ENCODE peak calls at places on chromosomes 5 and 9, in eight cellular contexts. One of them, this sample, is unnamed.

GRCh38 chr5:110356687-110357086 is 369.8 kb downstream of the TMEM232 start:
- DNase-seq in A549: no peak
- DNase-seq in CD4-positive, alpha-beta T cell: no peak
- DNase-seq in AG09309: no peak
- DNase-seq in RWPE1: no peak
- DNase-seq in choroid plexus epithelial cell: peak
- DNase-seq in psoas muscle: no peak
- DNase-seq in GM12878: no peak
- DNase-seq in this sample: peak

GRCh38 chr9:101486693-101487442 is 46.8 kb upstream of the RNF20 start:
- DNase-seq in A549: peak
- DNase-seq in AG09309: no peak
- DNase-seq in GM12878: no peak
- DNase-seq in RWPE1: peak
- DNase-seq in choroid plexus epithelial cell: peak
- DNase-seq in psoas muscle: peak
- DNase-seq in CD4-positive, alpha-beta T cell: no peak
- DNase-seq in this sample: no peak

GRCh38 chr5:134112726-134113571 is 1.5 kb upstream of the TCF7 start:
- DNase-seq in psoas muscle: no peak
- DNase-seq in AG09309: no peak
- DNase-seq in CD4-positive, alpha-beta T cell: no peak
- DNase-seq in GM12878: no peak
- DNase-seq in RWPE1: no peak
- DNase-seq in A549: no peak
- DNase-seq in choroid plexus epithelial cell: no peak
- DNase-seq in this sample: no peak

GRCh38 chr9:77899679-77900354 is 131.8 kb downstream of the GNAQ start:
- DNase-seq in GM12878: no peak
- DNase-seq in RWPE1: no peak
- DNase-seq in psoas muscle: no peak
- DNase-seq in AG09309: peak
- DNase-seq in A549: no peak
- DNase-seq in CD4-positive, alpha-beta T cell: no peak
- DNase-seq in choroid plexus epithelial cell: peak
- DNase-seq in this sample: peak

GRCh38 chr5:151158287-151158661 is 695 bp upstream of the ANXA6 start:
- DNase-seq in CD4-positive, alpha-beta T cell: no peak
- DNase-seq in RWPE1: no peak
- DNase-seq in GM12878: no peak
- DNase-seq in A549: no peak
- DNase-seq in choroid plexus epithelial cell: peak
- DNase-seq in psoas muscle: no peak
- DNase-seq in AG09309: no peak
- DNase-seq in this sample: peak

GRCh38 chr5:14039576-14039975 is 95.1 kb upstream of the DNAH5 start:
- DNase-seq in RWPE1: peak
- DNase-seq in AG09309: no peak
- DNase-seq in GM12878: no peak
- DNase-seq in choroid plexus epithelial cell: peak
- DNase-seq in psoas muscle: no peak
- DNase-seq in A549: peak
- DNase-seq in CD4-positive, alpha-beta T cell: no peak
- DNase-seq in this sample: peak

GRCh38 chr5:174559566-174560090 is 164.8 kb upstream of the MSX2 start:
- DNase-seq in A549: no peak
- DNase-seq in RWPE1: no peak
- DNase-seq in AG09309: no peak
- DNase-seq in choroid plexus epithelial cell: no peak
- DNase-seq in GM12878: no peak
- DNase-seq in CD4-positive, alpha-beta T cell: no peak
- DNase-seq in psoas muscle: no peak
- DNase-seq in this sample: no peak

GRCh38 chr5:163350083-163350482 is 87.3 kb upstream of the CCNG1 start:
- DNase-seq in choroid plexus epithelial cell: peak
- DNase-seq in A549: peak
- DNase-seq in GM12878: no peak
- DNase-seq in AG09309: no peak
- DNase-seq in RWPE1: no peak
- DNase-seq in psoas muscle: no peak
- DNase-seq in CD4-positive, alpha-beta T cell: no peak
- DNase-seq in this sample: no peak

GRCh38 chr9:107249131-107249533 is 33.9 kb upstream of the RAD23B start:
- DNase-seq in A549: peak
- DNase-seq in psoas muscle: no peak
- DNase-seq in AG09309: no peak
- DNase-seq in choroid plexus epithelial cell: peak
- DNase-seq in GM12878: no peak
- DNase-seq in CD4-positive, alpha-beta T cell: no peak
- DNase-seq in RWPE1: peak
- DNase-seq in this sample: no peak

GRCh38 chr5:180100621-180101450 is 29.3 kb upstream of the RNF130 start:
- DNase-seq in psoas muscle: no peak
- DNase-seq in AG09309: no peak
- DNase-seq in RWPE1: no peak
- DNase-seq in choroid plexus epithelial cell: no peak
- DNase-seq in CD4-positive, alpha-beta T cell: no peak
- DNase-seq in A549: no peak
- DNase-seq in GM12878: no peak
- DNase-seq in this sample: no peak

GRCh38 chr9:130327070-130327780 is 61.7 kb downstream of the HMCN2 start:
- DNase-seq in CD4-positive, alpha-beta T cell: no peak
- DNase-seq in GM12878: no peak
- DNase-seq in choroid plexus epithelial cell: no peak
- DNase-seq in A549: no peak
- DNase-seq in AG09309: no peak
- DNase-seq in psoas muscle: no peak
- DNase-seq in RWPE1: no peak
- DNase-seq in this sample: no peak

GRCh38 chr5:169296456-169297220 is 4.3 kb downstream of the SLIT3 start:
- DNase-seq in AG09309: peak
- DNase-seq in GM12878: no peak
- DNase-seq in CD4-positive, alpha-beta T cell: no peak
- DNase-seq in psoas muscle: peak
- DNase-seq in RWPE1: no peak
- DNase-seq in A549: peak
- DNase-seq in choroid plexus epithelial cell: no peak
- DNase-seq in this sample: no peak

GRCh38 chr9:38179965-38180364 is 110.9 kb upstream of the SHB start:
- DNase-seq in A549: no peak
- DNase-seq in RWPE1: no peak
- DNase-seq in GM12878: no peak
- DNase-seq in CD4-positive, alpha-beta T cell: no peak
- DNase-seq in psoas muscle: no peak
- DNase-seq in choroid plexus epithelial cell: no peak
- DNase-seq in AG09309: no peak
- DNase-seq in this sample: no peak

GRCh38 chr9:61667559-61668121 is 477.8 kb downstream of the SPATA31A7 start:
- DNase-seq in RWPE1: no peak
- DNase-seq in AG09309: no peak
- DNase-seq in CD4-positive, alpha-beta T cell: no peak
- DNase-seq in A549: no peak
- DNase-seq in GM12878: no peak
- DNase-seq in choroid plexus epithelial cell: no peak
- DNase-seq in psoas muscle: no peak
- DNase-seq in this sample: no peak

DNA sequence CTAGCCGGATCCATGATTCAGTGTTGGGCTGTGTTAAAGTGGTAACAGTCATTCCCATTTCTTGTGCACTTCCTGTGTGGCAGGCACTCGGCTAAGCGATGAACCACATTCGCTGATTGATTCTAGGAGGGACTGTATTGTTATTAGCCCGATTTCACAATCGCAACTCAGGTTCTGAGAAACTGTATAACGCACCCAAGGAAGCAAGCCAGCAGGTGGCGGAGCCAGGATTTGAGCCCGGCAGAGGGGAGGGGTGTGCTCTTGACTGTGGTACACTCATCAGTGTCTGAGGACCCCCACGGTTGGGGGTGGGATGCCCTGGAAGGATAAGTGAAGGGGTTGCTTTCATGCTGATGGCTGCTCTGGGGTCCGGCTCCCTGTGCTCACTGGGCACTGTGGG is 34.7 kb downstream of the LRSAM1 start:
- DNase-seq in A549: no peak
- DNase-seq in GM12878: no peak
- DNase-seq in psoas muscle: no peak
- DNase-seq in RWPE1: no peak
- DNase-seq in AG09309: no peak
- DNase-seq in choroid plexus epithelial cell: no peak
- DNase-seq in CD4-positive, alpha-beta T cell: no peak
- DNase-seq in this sample: no peak
- TF ChIP-seq CTCF in A549: no peak
- TF ChIP-seq CTCF in GM12878: no peak
- TF ChIP-seq CTCF in psoas muscle: no peak
- TF ChIP-seq CTCF in RWPE1: no peak
- TF ChIP-seq CTCF in AG09309: no peak
- TF ChIP-seq CTCF in choroid plexus epithelial cell: peak
- TF ChIP-seq CTCF in CD4-positive, alpha-beta T cell: no peak
- TF ChIP-seq CTCF in this sample: peak

GRCh38 chr9:83651558-83651957 is 28.6 kb downstream of the IDNK start:
- DNase-seq in CD4-positive, alpha-beta T cell: no peak
- DNase-seq in psoas muscle: no peak
- DNase-seq in RWPE1: no peak
- DNase-seq in A549: no peak
- DNase-seq in choroid plexus epithelial cell: no peak
- DNase-seq in GM12878: no peak
- DNase-seq in AG09309: no peak
- DNase-seq in this sample: no peak
- TF ChIP-seq CTCF in CD4-positive, alpha-beta T cell: no peak
- TF ChIP-seq CTCF in psoas muscle: no peak
- TF ChIP-seq CTCF in RWPE1: no peak
- TF ChIP-seq CTCF in A549: no peak
- TF ChIP-seq CTCF in choroid plexus epithelial cell: no peak
- TF ChIP-seq CTCF in GM12878: no peak
- TF ChIP-seq CTCF in AG09309: no peak
- TF ChIP-seq CTCF in this sample: no peak

GRCh38 chr9:89175739-89176360 is 2.8 kb downstream of the SHC3 start:
- DNase-seq in RWPE1: no peak
- DNase-seq in AG09309: no peak
- DNase-seq in psoas muscle: no peak
- DNase-seq in GM12878: no peak
- DNase-seq in CD4-positive, alpha-beta T cell: no peak
- DNase-seq in choroid plexus epithelial cell: no peak
- DNase-seq in A549: no peak
- DNase-seq in this sample: no peak
- TF ChIP-seq CTCF in RWPE1: no peak
- TF ChIP-seq CTCF in AG09309: peak
- TF ChIP-seq CTCF in psoas muscle: no peak
- TF ChIP-seq CTCF in GM12878: no peak
- TF ChIP-seq CTCF in CD4-positive, alpha-beta T cell: no peak
- TF ChIP-seq CTCF in choroid plexus epithelial cell: peak
- TF ChIP-seq CTCF in A549: no peak
- TF ChIP-seq CTCF in this sample: peak

DNA sequence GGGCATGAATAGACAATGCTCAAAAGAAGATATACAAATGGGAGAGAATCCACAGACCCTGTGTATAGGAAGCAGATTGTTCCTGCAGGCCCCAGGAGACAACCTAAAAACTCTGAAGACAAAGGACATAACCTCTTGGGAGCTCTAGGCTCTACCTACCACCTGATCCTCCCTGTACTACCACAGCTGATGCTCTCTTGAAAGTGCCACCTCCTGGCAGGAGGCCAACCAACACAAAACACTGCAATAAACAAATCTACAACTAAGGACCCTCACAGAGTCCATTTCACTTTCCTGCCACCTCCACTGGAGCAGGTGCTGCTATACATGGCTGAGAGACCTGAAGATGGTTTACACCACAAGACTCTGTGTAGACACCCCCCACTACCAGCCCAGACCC is 49.0 kb downstream of the STARD4 start:
- DNase-seq in CD4-positive, alpha-beta T cell: no peak
- DNase-seq in GM12878: no peak
- DNase-seq in psoas muscle: no peak
- DNase-seq in RWPE1: no peak
- DNase-seq in A549: no peak
- DNase-seq in choroid plexus epithelial cell: no peak
- DNase-seq in AG09309: no peak
- DNase-seq in this sample: no peak
- TF ChIP-seq CTCF in CD4-positive, alpha-beta T cell: no peak
- TF ChIP-seq CTCF in GM12878: no peak
- TF ChIP-seq CTCF in psoas muscle: no peak
- TF ChIP-seq CTCF in RWPE1: no peak
- TF ChIP-seq CTCF in A549: no peak
- TF ChIP-seq CTCF in choroid plexus epithelial cell: no peak
- TF ChIP-seq CTCF in AG09309: no peak
- TF ChIP-seq CTCF in this sample: no peak

GRCh38 chr9:127520941-127521918 is 69.9 kb downstream of the LRSAM1 start:
- DNase-seq in psoas muscle: no peak
- DNase-seq in CD4-positive, alpha-beta T cell: no peak
- DNase-seq in choroid plexus epithelial cell: peak
- DNase-seq in RWPE1: no peak
- DNase-seq in A549: no peak
- DNase-seq in GM12878: no peak
- DNase-seq in AG09309: no peak
- DNase-seq in this sample: peak

GRCh38 chr9:127522727-127523126 is 71.4 kb downstream of the LRSAM1 start:
- DNase-seq in A549: peak
- DNase-seq in AG09309: no peak
- DNase-seq in RWPE1: peak
- DNase-seq in GM12878: no peak
- DNase-seq in choroid plexus epithelial cell: no peak
- DNase-seq in psoas muscle: no peak
- DNase-seq in CD4-positive, alpha-beta T cell: no peak
- DNase-seq in this sample: no peak

GRCh38 chr9:127524373-127524772 is 73.1 kb downstream of the LRSAM1 start:
- DNase-seq in choroid plexus epithelial cell: no peak
- DNase-seq in CD4-positive, alpha-beta T cell: no peak
- DNase-seq in A549: no peak
- DNase-seq in RWPE1: no peak
- DNase-seq in AG09309: no peak
- DNase-seq in psoas muscle: no peak
- DNase-seq in GM12878: no peak
- DNase-seq in this sample: no peak

GRCh38 chr9:127521919-127522304 is 70.6 kb downstream of the LRSAM1 start:
- DNase-seq in psoas muscle: no peak
- DNase-seq in AG09309: no peak
- DNase-seq in choroid plexus epithelial cell: no peak
- DNase-seq in RWPE1: no peak
- DNase-seq in GM12878: no peak
- DNase-seq in A549: no peak
- DNase-seq in CD4-positive, alpha-beta T cell: no peak
- DNase-seq in this sample: no peak

DNA sequence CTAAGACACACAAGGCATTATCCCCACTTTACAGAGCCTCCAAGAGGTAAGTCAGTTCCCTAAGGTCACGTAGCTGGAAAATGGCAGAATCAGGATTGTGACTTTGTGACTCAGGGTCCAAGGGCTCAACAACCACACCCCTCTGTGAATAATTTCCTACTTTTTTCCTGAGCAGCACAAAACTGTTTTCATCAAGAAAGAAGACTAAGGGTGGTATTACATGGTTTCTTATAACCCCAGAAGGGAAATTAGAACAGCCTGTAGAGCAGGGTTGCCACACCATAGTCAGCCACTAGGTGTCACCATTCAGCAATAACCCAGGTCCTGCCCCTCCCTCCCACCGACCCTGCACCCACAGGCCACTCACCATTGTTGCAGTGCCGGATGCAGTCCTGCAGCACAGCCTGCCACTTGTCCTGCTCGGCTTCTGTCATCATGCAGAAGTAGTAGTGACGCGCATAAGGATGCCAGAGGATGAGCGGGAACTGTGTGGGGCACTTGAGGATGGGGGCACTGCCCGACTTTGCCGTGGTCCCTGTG is 72.1 kb downstream of the LRSAM1 start:
- DNase-seq in RWPE1: no peak
- DNase-seq in psoas muscle: no peak
- DNase-seq in AG09309: no peak
- DNase-seq in CD4-positive, alpha-beta T cell: no peak
- DNase-seq in A549: peak
- DNase-seq in choroid plexus epithelial cell: peak
- DNase-seq in GM12878: no peak
- DNase-seq in this sample: peak
- TF ChIP-seq CTCF in RWPE1: no peak
- TF ChIP-seq CTCF in psoas muscle: peak
- TF ChIP-seq CTCF in AG09309: peak
- TF ChIP-seq CTCF in CD4-positive, alpha-beta T cell: no peak
- TF ChIP-seq CTCF in A549: peak
- TF ChIP-seq CTCF in choroid plexus epithelial cell: peak
- TF ChIP-seq CTCF in GM12878: peak
- TF ChIP-seq CTCF in this sample: peak

This sample was measured in brain microvascular endothelial cell.